ENCODE peak calls at places on chromosomes 13 and 19, in eight cellular contexts. One of them, this sample, is unnamed.
A peak's percentile ranks its signal among the peaks of the same experiment; 100 is the strongest.

GRCh38 chr19:50640368-50640767 is 687 bp upstream of the SYT3 start:
- DNase-seq in psoas muscle: no peak
- DNase-seq in upper lobe of right lung: no peak
- DNase-seq in epithelial cell of proximal tubule: no peak
- DNase-seq in lower lobe of right lung: no peak
- DNase-seq in PC-9: no peak
- DNase-seq in AG09309: no peak
- DNase-seq in esophagus squamous epithelium: no peak
- DNase-seq in this sample: no peak

GRCh38 chr13:95896302-95896701 is 156.9 kb downstream of the UGGT2 start:
- DNase-seq in upper lobe of right lung: no peak
- DNase-seq in AG09309: no peak
- DNase-seq in psoas muscle: no peak
- DNase-seq in lower lobe of right lung: no peak
- DNase-seq in PC-9: no peak
- DNase-seq in esophagus squamous epithelium: no peak
- DNase-seq in epithelial cell of proximal tubule: no peak
- DNase-seq in this sample: peak; percentile 2

GRCh38 chr13:97367427-97367826 is 66.5 kb upstream of the RAP2A start:
- DNase-seq in lower lobe of right lung: no peak
- DNase-seq in AG09309: peak; percentile 66
- DNase-seq in esophagus squamous epithelium: no peak
- DNase-seq in PC-9: no peak
- DNase-seq in psoas muscle: no peak
- DNase-seq in upper lobe of right lung: no peak
- DNase-seq in epithelial cell of proximal tubule: peak; percentile 80
- DNase-seq in this sample: peak; percentile 81

GRCh38 chr13:95349267-95349666 is 48.0 kb upstream of the ABCC4 start:
- DNase-seq in epithelial cell of proximal tubule: no peak
- DNase-seq in lower lobe of right lung: no peak
- DNase-seq in PC-9: no peak
- DNase-seq in AG09309: no peak
- DNase-seq in esophagus squamous epithelium: no peak
- DNase-seq in psoas muscle: no peak
- DNase-seq in upper lobe of right lung: no peak
- DNase-seq in this sample: no peak

GRCh38 chr13:35648109-35648508 is 171.6 kb upstream of the MAB21L1 start:
- DNase-seq in lower lobe of right lung: no peak
- DNase-seq in psoas muscle: no peak
- DNase-seq in esophagus squamous epithelium: no peak
- DNase-seq in AG09309: no peak
- DNase-seq in PC-9: no peak
- DNase-seq in epithelial cell of proximal tubule: no peak
- DNase-seq in upper lobe of right lung: no peak
- DNase-seq in this sample: no peak

GRCh38 chr13:106496072-106496997 is 39.1 kb downstream of the EFNB2 start:
- DNase-seq in psoas muscle: no peak
- DNase-seq in epithelial cell of proximal tubule: no peak
- DNase-seq in esophagus squamous epithelium: no peak
- DNase-seq in AG09309: no peak
- DNase-seq in PC-9: no peak
- DNase-seq in lower lobe of right lung: no peak
- DNase-seq in upper lobe of right lung: no peak
- DNase-seq in this sample: no peak

GRCh38 chr13:91046715-91047327 is 300.7 kb upstream of the MIR17HG start:
- DNase-seq in upper lobe of right lung: no peak
- DNase-seq in AG09309: no peak
- DNase-seq in psoas muscle: no peak
- DNase-seq in PC-9: no peak
- DNase-seq in lower lobe of right lung: no peak
- DNase-seq in esophagus squamous epithelium: no peak
- DNase-seq in epithelial cell of proximal tubule: no peak
- DNase-seq in this sample: no peak

GRCh38 chr19:40245506-40246128 is 19.1 kb upstream of the CCNP start:
- DNase-seq in upper lobe of right lung: no peak
- DNase-seq in lower lobe of right lung: peak; percentile 10
- DNase-seq in epithelial cell of proximal tubule: no peak
- DNase-seq in AG09309: no peak
- DNase-seq in esophagus squamous epithelium: no peak
- DNase-seq in psoas muscle: no peak
- DNase-seq in PC-9: no peak
- DNase-seq in this sample: no peak

GRCh38 chr13:41053384-41053826 is 7.9 kb upstream of the WBP4 start:
- DNase-seq in psoas muscle: no peak
- DNase-seq in epithelial cell of proximal tubule: no peak
- DNase-seq in upper lobe of right lung: no peak
- DNase-seq in esophagus squamous epithelium: no peak
- DNase-seq in PC-9: peak; percentile 37
- DNase-seq in lower lobe of right lung: no peak
- DNase-seq in AG09309: peak; percentile 60
- DNase-seq in this sample: peak; percentile 59

GRCh38 chr19:4482721-4483120 is 10.6 kb downstream of the HDGFL2 start:
- DNase-seq in lower lobe of right lung: no peak
- DNase-seq in psoas muscle: no peak
- DNase-seq in epithelial cell of proximal tubule: no peak
- DNase-seq in esophagus squamous epithelium: no peak
- DNase-seq in PC-9: no peak
- DNase-seq in AG09309: no peak
- DNase-seq in upper lobe of right lung: no peak
- DNase-seq in this sample: no peak

GRCh38 chr13:90591260-90591926 is 756.1 kb upstream of the MIR17HG start:
- DNase-seq in epithelial cell of proximal tubule: no peak
- DNase-seq in psoas muscle: no peak
- DNase-seq in AG09309: no peak
- DNase-seq in lower lobe of right lung: no peak
- DNase-seq in upper lobe of right lung: no peak
- DNase-seq in esophagus squamous epithelium: no peak
- DNase-seq in PC-9: no peak
- DNase-seq in this sample: no peak

GRCh38 chr19:42121666-42122069 is 10.6 kb downstream of the POU2F2 start:
- DNase-seq in AG09309: no peak
- DNase-seq in psoas muscle: peak; percentile 61
- DNase-seq in epithelial cell of proximal tubule: no peak
- DNase-seq in esophagus squamous epithelium: no peak
- DNase-seq in PC-9: peak; percentile 40
- DNase-seq in lower lobe of right lung: peak; percentile 64
- DNase-seq in upper lobe of right lung: no peak
- DNase-seq in this sample: peak; percentile 89

GRCh38 chr19:15934332-15935078 is at the start of gene CYP4F11:
- DNase-seq in esophagus squamous epithelium: no peak
- DNase-seq in upper lobe of right lung: peak; percentile 92
- DNase-seq in lower lobe of right lung: peak; percentile 87
- DNase-seq in AG09309: no peak
- DNase-seq in epithelial cell of proximal tubule: peak; percentile 30
- DNase-seq in psoas muscle: peak; percentile 59
- DNase-seq in PC-9: peak; percentile 96
- DNase-seq in this sample: no peak

GRCh38 chr19:46678110-46678732 is 17.2 kb upstream of the DACT3 start:
- DNase-seq in AG09309: no peak
- DNase-seq in psoas muscle: peak; percentile 55
- DNase-seq in PC-9: no peak
- DNase-seq in upper lobe of right lung: no peak
- DNase-seq in lower lobe of right lung: no peak
- DNase-seq in esophagus squamous epithelium: no peak
- DNase-seq in epithelial cell of proximal tubule: no peak
- DNase-seq in this sample: no peak

DNA sequence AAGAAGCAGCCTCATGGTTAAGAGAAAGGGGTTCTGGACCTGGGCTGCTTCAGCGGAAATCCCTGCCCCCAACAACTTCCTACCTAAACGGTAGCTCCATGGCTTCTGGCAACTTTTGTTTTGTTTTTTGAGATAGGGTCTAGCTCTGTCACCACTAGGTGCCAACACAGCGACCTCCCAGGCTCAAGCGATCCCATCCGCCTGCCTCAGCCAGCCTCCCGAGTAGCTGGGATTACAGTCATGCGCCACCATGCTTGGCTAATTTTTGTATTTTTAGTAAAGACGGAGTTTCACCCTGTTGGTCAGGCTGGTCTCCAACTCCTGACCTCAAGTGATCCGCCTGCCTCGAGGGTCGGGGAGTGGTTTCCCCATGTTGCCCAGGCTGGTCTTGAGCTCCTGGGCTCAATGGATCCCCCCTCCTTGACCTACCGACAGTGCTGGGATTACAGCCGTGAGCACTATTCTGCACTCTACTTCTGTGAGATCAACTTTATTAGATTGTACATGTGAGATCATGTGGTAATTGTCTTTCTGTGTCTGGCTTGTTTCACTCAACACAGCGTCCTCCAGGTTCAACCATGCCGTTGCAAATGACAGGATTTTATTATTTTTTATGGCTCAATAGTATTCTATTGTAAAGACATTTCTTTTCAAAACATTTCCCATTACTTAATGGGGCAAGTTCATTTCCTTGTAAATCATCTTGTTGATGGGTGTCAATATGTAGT is 1.3 kb upstream of the OBI1 start:
- DNase-seq in epithelial cell of proximal tubule: no peak
- DNase-seq in upper lobe of right lung: no peak
- DNase-seq in esophagus squamous epithelium: no peak
- DNase-seq in psoas muscle: peak; percentile 44
- DNase-seq in lower lobe of right lung: no peak
- DNase-seq in PC-9: no peak
- DNase-seq in AG09309: no peak
- DNase-seq in this sample: peak; percentile 40
- TF ChIP-seq CTCF in epithelial cell of proximal tubule: no peak
- TF ChIP-seq CTCF in upper lobe of right lung: no peak
- TF ChIP-seq CTCF in esophagus squamous epithelium: no peak
- TF ChIP-seq CTCF in psoas muscle: no peak
- TF ChIP-seq CTCF in lower lobe of right lung: no peak
- TF ChIP-seq CTCF in PC-9: no peak
- TF ChIP-seq CTCF in AG09309: no peak
- TF ChIP-seq CTCF in this sample: no peak

DNA sequence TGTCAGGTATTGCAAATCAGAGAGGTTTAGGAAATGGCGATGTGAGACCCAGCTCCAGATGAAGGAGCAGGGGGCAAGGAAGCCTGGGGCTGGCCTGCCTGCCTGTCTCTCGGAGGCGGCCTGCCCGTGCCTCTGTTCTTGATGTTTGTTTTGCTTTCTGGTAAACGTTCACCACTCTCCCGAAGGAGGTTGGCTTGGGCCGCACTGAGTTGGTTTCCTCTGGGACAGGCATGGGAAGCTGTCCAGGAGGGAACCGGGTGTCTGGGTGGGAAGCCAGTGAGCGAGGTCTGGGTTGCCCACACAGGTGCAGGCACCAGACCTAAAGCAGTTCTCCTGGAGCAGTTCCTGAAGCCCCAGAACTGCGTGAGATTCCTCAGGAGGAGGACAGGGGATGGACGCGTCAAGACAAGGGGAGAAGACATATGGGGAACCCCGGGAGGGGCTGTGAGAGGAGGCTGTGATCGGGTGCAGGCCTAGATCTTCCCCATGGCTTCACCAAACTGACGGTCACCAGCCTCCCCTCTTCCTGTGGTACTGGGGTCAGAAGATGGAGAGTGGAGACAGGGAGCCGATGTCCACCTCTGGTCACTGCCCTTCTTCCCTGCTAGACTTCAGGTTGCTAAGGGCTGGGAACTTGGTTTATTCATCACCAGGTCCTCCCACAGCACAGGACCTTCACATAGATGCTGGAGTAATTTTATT is 15.2 kb downstream of the COL4A2 start:
- DNase-seq in upper lobe of right lung: no peak
- DNase-seq in PC-9: no peak
- DNase-seq in lower lobe of right lung: no peak
- DNase-seq in esophagus squamous epithelium: no peak
- DNase-seq in psoas muscle: no peak
- DNase-seq in epithelial cell of proximal tubule: no peak
- DNase-seq in AG09309: no peak
- DNase-seq in this sample: no peak
- H3K4me3 ChIP-seq in upper lobe of right lung: no peak overlapping the region
- H3K4me3 ChIP-seq in PC-9: no peak overlapping the region
- H3K4me3 ChIP-seq in lower lobe of right lung: no peak overlapping the region
- H3K4me3 ChIP-seq in esophagus squamous epithelium: no peak overlapping the region
- H3K4me3 ChIP-seq in psoas muscle: no peak overlapping the region
- H3K4me3 ChIP-seq in epithelial cell of proximal tubule: no peak overlapping the region
- H3K4me3 ChIP-seq in AG09309: no peak overlapping the region
- H3K4me3 ChIP-seq in this sample: no peak overlapping the region

GRCh38 chr13:20181180-20181579 is 11.6 kb downstream of the GJB2 start:
- DNase-seq in lower lobe of right lung: no peak
- DNase-seq in AG09309: no peak
- DNase-seq in PC-9: no peak
- DNase-seq in upper lobe of right lung: no peak
- DNase-seq in epithelial cell of proximal tubule: no peak
- DNase-seq in psoas muscle: no peak
- DNase-seq in esophagus squamous epithelium: no peak
- DNase-seq in this sample: no peak

GRCh38 chr13:20185657-20186056 is 7.1 kb downstream of the GJB2 start:
- DNase-seq in esophagus squamous epithelium: no peak
- DNase-seq in PC-9: no peak
- DNase-seq in AG09309: no peak
- DNase-seq in psoas muscle: no peak
- DNase-seq in upper lobe of right lung: no peak
- DNase-seq in epithelial cell of proximal tubule: no peak
- DNase-seq in lower lobe of right lung: no peak
- DNase-seq in this sample: no peak

GRCh38 chr13:20178156-20178555 is 14.6 kb downstream of the GJB2 start:
- DNase-seq in lower lobe of right lung: no peak
- DNase-seq in epithelial cell of proximal tubule: no peak
- DNase-seq in AG09309: no peak
- DNase-seq in esophagus squamous epithelium: no peak
- DNase-seq in upper lobe of right lung: no peak
- DNase-seq in psoas muscle: no peak
- DNase-seq in PC-9: no peak
- DNase-seq in this sample: no peak

GRCh38 chr13:20186771-20187170 is 6.0 kb downstream of the GJB2 start:
- DNase-seq in lower lobe of right lung: no peak
- DNase-seq in psoas muscle: no peak
- DNase-seq in PC-9: no peak
- DNase-seq in AG09309: no peak
- DNase-seq in epithelial cell of proximal tubule: no peak
- DNase-seq in upper lobe of right lung: no peak
- DNase-seq in esophagus squamous epithelium: no peak
- DNase-seq in this sample: no peak

DNA sequence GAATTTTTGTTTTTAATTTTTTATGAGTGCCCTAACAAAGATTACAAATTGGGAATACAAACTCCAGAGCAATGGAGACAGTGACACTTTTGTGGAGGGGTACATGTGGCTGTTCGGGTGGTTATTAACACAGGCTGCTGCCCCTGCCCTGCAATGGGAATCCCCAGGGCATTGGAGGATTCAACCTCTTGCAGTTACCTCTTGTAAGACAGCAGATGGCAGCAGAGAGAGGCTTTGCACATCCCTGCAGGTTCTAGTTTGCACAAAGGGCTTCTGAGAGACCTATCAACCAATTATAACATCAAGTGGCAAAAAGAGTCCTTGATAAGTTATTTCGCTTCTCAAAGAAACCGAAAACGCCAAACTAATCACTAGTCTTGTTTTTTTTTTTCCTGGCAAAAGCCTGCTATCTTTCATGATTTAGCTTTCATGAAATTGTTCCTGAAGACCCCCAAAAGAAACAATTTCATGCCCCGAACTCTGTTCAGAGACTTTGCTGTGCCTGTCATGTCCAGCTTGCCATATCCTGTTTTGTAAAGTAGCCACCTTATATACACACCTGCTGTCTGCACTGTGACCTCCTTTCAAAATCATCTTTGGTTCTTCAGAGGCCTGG is 10.4 kb downstream of the GJB2 start:
- DNase-seq in epithelial cell of proximal tubule: no peak
- DNase-seq in psoas muscle: no peak
- DNase-seq in upper lobe of right lung: no peak
- DNase-seq in esophagus squamous epithelium: no peak
- DNase-seq in PC-9: peak; percentile 59
- DNase-seq in AG09309: peak; percentile 35
- DNase-seq in lower lobe of right lung: no peak
- DNase-seq in this sample: peak; percentile 82
- TF ChIP-seq CTCF in epithelial cell of proximal tubule: peak; percentile 94
- TF ChIP-seq CTCF in psoas muscle: peak; percentile 83
- TF ChIP-seq CTCF in upper lobe of right lung: peak; percentile 80
- TF ChIP-seq CTCF in esophagus squamous epithelium: peak; percentile 73
- TF ChIP-seq CTCF in PC-9: peak; percentile 89
- TF ChIP-seq CTCF in AG09309: peak; percentile 90
- TF ChIP-seq CTCF in lower lobe of right lung: peak; percentile 76
- TF ChIP-seq CTCF in this sample: peak; percentile 83

GRCh38 chr13:110233181-110233641 is 73.7 kb downstream of the COL4A1 start:
- DNase-seq in epithelial cell of proximal tubule: no peak
- DNase-seq in esophagus squamous epithelium: no peak
- DNase-seq in AG09309: peak; percentile 47
- DNase-seq in psoas muscle: peak; percentile 74
- DNase-seq in upper lobe of right lung: no peak
- DNase-seq in PC-9: no peak
- DNase-seq in lower lobe of right lung: no peak
- DNase-seq in this sample: peak; percentile 94
- H3K4me3 ChIP-seq in epithelial cell of proximal tubule: no peak overlapping the region
- H3K4me3 ChIP-seq in esophagus squamous epithelium: no peak overlapping the region
- H3K4me3 ChIP-seq in AG09309: peak overlapping the region; percentile 36
- H3K4me3 ChIP-seq in psoas muscle: peak overlapping the region; percentile 38
- H3K4me3 ChIP-seq in upper lobe of right lung: peak overlapping the region; percentile 23
- H3K4me3 ChIP-seq in PC-9: no peak overlapping the region
- H3K4me3 ChIP-seq in lower lobe of right lung: peak overlapping the region; percentile 10
- H3K4me3 ChIP-seq in this sample: peak overlapping the region; percentile 31